ENCODE peak calls at places on chromosomes 2 and 18, in four cellular contexts. O is HepG2, U is K562, S is GM12878. Q is an unnamed sample.

GRCh38 chr18:24678113-24678512 is 217.7 kb downstream of the HRH4 start:
- DNase-seq in U (no peak), S (no peak), O (no peak), Q (no peak)

GRCh38 chr2:143692162-143692561 is 562.9 kb downstream of the ARHGAP15 start:
- DNase-seq in S (no peak), O (no peak), U (no peak), Q (no peak)

GRCh38 chr2:25159947-25160346 is 8.4 kb downstream of the POMC start:
- DNase-seq in O (no peak), S (no peak), U (peak; percentile 69), Q (no peak)

GRCh38 chr18:79823120-79823519 is 25.4 kb downstream of the KCNG2 start:
- DNase-seq in O (peak; percentile 13), S (no peak), U (no peak), Q (no peak)

GRCh38 chr2:181998045-181998444 is 12.4 kb downstream of the PPP1R1C start:
- DNase-seq in O (no peak), U (no peak), S (no peak), Q (no peak)

GRCh38 chr2:122663737-122664136 is 908.3 kb downstream of the TSN start:
- DNase-seq in O (no peak), U (no peak), S (no peak), Q (no peak)

GRCh38 chr18:36786686-36787085 is 42.1 kb downstream of the TPGS2 start:
- DNase-seq in O (peak; percentile 42), S (no peak), U (no peak), Q (peak; percentile 6)

GRCh38 chr2:114517580-114517979 is 75.1 kb downstream of the DPP10 start:
- DNase-seq in S (no peak), U (no peak), O (no peak), Q (no peak)

GRCh38 chr18:48819276-48819675 is 131.5 kb downstream of the SMAD7 start:
- DNase-seq in S (no peak), O (no peak), U (no peak), Q (no peak)

GRCh38 chr2:231934441-231935206 is 8.4 kb upstream of the NPPC start:
- DNase-seq in O (peak; percentile 52), S (no peak), U (no peak), Q (no peak)
- H2AFZ ChIP-seq in O (peak overlapping the region; percentile 74), S (no peak overlapping the region), U (no peak overlapping the region), Q (no peak overlapping the region)

GRCh38 chr2:197030090-197030489 is 103.6 kb upstream of the PGAP1 start:
- DNase-seq in S (no peak), U (no peak), O (no peak), Q (no peak)

GRCh38 chr2:197034969-197035368 is 108.5 kb upstream of the PGAP1 start:
- DNase-seq in O (no peak), U (no peak), S (no peak), Q (no peak)

GRCh38 chr2:197034292-197034691 is 107.8 kb upstream of the PGAP1 start:
- DNase-seq in S (no peak), U (no peak), O (no peak), Q (no peak)

GRCh38 chr2:197033222-197033621 is 106.7 kb upstream of the PGAP1 start:
- DNase-seq in O (no peak), U (no peak), S (no peak), Q (no peak)

GRCh38 chr2:197031805-197032204 is 105.3 kb upstream of the PGAP1 start:
- DNase-seq in S (no peak), O (no peak), U (no peak), Q (peak; percentile 71)
- H3K4me1 ChIP-seq in S (no peaks in the 10 kb centered on the region), O (no peaks in the 10 kb centered on the region), U (no peaks in the 10 kb centered on the region), Q (peaks cover 17% of the 10 kb centered on the region)

GRCh38 chr2:96759548-96759947 is 1.2 kb upstream of the CNNM4 start:
- DNase-seq in S (no peak), U (no peak), O (no peak), Q (no peak)

GRCh38 chr2:96762529-96763253 is 2.0 kb downstream of the CNNM4 start:
- DNase-seq in U (no peak), O (no peak), S (no peak), Q (no peak)

GRCh38 chr2:96758987-96759386 is 1.7 kb upstream of the CNNM4 start:
- DNase-seq in U (no peak), S (no peak), O (no peak), Q (no peak)

GRCh38 chr2:96760036-96760985 is at the start of gene CNNM4:
- DNase-seq in S (peak; percentile 61), U (peak; percentile 96), O (peak; percentile 88), Q (peak; percentile 92)

DNA sequence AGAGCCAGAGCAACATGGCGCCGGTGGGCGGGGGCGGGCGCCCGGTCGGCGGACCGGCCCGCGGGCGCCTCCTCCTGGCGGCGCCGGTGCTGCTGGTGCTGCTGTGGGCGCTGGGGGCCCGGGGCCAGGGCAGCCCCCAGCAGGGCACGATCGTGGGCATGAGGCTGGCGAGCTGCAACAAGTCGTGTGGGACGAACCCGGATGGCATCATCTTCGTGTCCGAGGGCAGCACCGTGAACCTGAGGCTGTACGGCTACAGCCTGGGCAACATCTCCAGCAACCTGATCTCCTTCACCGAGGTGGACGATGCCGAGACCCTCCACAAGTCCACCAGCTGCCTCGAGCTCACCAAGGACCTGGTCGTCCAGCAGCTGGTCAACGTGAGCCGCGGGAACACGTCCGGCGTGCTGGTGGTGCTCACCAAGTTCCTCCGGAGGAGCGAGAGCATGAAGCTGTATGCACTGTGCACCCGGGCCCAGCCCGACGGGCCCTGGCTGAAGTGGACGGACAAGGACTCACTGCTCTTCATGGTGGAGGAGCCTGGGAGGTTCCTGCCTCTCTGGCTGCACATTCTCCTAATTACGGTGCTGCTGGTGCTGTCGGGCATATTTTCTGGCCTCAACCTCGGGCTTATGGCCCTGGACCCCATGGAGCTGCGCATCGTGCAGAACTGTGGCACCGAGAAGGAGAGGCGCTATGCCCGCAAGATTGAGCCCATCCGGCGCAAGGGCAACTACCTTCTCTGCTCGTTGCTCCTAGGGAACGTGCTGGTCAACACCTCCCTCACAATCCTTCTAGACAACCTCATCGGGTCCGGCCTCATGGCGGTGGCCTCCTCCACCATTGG is 507 bp downstream of the CNNM4 start:
- DNase-seq in U (no peak), S (no peak), O (peak; percentile 33), Q (peak; percentile 54)
- TF ChIP-seq MYC in U (no peak), S (no peak), O (no peak), Q (no peak)

GRCh38 chr18:58845913-58846312 is 18.8 kb upstream of the ZNF532 start:
- DNase-seq in O (no peak), S (no peak), U (no peak), Q (no peak)

GRCh38 chr18:58844871-58845270 is 19.8 kb upstream of the ZNF532 start:
- DNase-seq in O (no peak), S (no peak), U (no peak), Q (no peak)

GRCh38 chr18:58843662-58844035 is 21.0 kb upstream of the ZNF532 start:
- DNase-seq in O (no peak), U (no peak), S (no peak), Q (no peak)

GRCh38 chr18:58846325-58846724 is 18.4 kb upstream of the ZNF532 start:
- DNase-seq in S (no peak), O (no peak), U (no peak), Q (no peak)

DNA sequence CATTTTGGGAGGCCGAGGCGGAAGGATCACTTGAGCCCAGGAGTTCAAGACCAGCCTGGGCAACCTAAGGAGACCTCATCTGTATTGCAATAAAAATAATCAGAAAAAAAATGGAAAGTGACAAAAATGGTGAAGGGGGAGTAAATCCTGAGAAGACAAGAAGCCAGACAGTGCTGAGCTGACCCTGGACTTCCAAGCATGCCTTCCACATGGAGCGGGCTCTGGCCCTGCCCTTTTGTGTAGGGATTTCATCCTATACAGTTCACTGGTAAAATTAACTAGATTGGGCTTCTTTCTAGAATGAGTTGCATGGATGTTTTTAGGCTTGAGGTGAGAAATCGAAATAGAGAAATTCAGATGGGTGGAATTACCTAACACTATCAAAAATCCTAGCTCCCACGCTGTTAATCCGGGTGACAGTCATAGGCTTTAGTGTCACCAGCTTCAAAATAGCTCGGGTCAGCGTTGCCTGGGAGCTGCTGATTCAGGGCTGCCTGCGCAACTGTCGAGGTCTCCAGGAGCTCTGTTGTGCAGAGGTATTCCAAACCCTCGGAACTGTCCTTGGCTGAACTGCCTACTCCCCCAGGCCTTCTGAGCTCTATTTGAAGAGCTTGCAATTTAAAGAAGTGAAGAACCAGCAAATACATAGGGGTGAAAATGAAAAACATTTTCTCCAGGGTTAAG is 21.6 kb upstream of the ZNF532 start:
- DNase-seq in S (no peak), U (no peak), O (no peak), Q (no peak)
- H2AFZ ChIP-seq in S (no peak overlapping the region), U (no peak overlapping the region), O (no peak overlapping the region), Q (no peak overlapping the region)

GRCh38 chr18:63249781-63250180 is 69.8 kb downstream of the BCL2 start:
- DNase-seq in O (no peak), U (no peak), S (no peak), Q (no peak)
- H3K4me1 ChIP-seq in O (no peaks in the 10 kb centered on the region), U (no peaks in the 10 kb centered on the region), S (peaks cover 6% of the 10 kb centered on the region), Q (no peaks in the 10 kb centered on the region)